ENCODE peak calls at places on chromosome 11, in seven cellular contexts. L is sigmoid colon, K is K562, E is suprapubic skin, O is HCT116, I is transverse colon, M is stomach. A is an unnamed sample.

GRCh38 chr11:100397401-100397800 is 289.7 kb upstream of the ARHGAP42 start:
- DNase-seq in L (no peak), K (no peak), E (no peak), O (no peak), I (no peak), M (no peak), A (no peak)

GRCh38 chr11:75198278-75198948 is 42.2 kb upstream of the TPBGL start:
- DNase-seq in L (peak), K (no peak), E (no peak), O (no peak), I (no peak), M (no peak), A (peak)

GRCh38 chr11:69198891-69199582 is 43.3 kb downstream of the SMIM38 start:
- DNase-seq in L (no peak), K (no peak), E (no peak), O (no peak), I (no peak), M (no peak), A (no peak)

GRCh38 chr11:107496011-107496410 is 38.4 kb upstream of the CWF19L2 start:
- DNase-seq in L (no peak), K (no peak), E (no peak), O (no peak), I (no peak), M (no peak), A (no peak)

GRCh38 chr11:63404536-63404935 is 35.0 kb downstream of the SLC22A9 start:
- DNase-seq in L (no peak), K (no peak), E (no peak), O (no peak), I (no peak), M (no peak), A (no peak)

GRCh38 chr11:88709567-88709966 is 356.2 kb downstream of the GRM5 start:
- DNase-seq in L (no peak), K (no peak), E (peak), O (no peak), I (no peak), M (no peak), A (no peak)

GRCh38 chr11:130561441-130561881 is 113.0 kb downstream of the ADAMTS15 start:
- DNase-seq in L (no peak), K (no peak), E (no peak), O (no peak), I (no peak), M (no peak), A (no peak)

GRCh38 chr11:18209058-18209457 is 27.5 kb downstream of the SAA4 start:
- DNase-seq in L (no peak), K (no peak), E (no peak), O (no peak), I (no peak), M (no peak), A (no peak)

GRCh38 chr11:17490232-17490631 is 13.6 kb upstream of the ABCC8 start:
- DNase-seq in L (no peak), K (no peak), E (no peak), O (no peak), I (no peak), M (no peak), A (no peak)

GRCh38 chr11:87002918-87003317 is 34.8 kb upstream of the TMEM135 start:
- DNase-seq in L (no peak), K (no peak), E (no peak), O (no peak), I (no peak), M (no peak), A (no peak)

GRCh38 chr11:3069425-3069824 is 12.2 kb upstream of the CARS1 start:
- DNase-seq in L (no peak), K (no peak), E (no peak), O (no peak), I (no peak), M (no peak), A (no peak)

GRCh38 chr11:44825058-44825795 is 98.5 kb downstream of the TSPAN18 start:
- DNase-seq in L (no peak), K (no peak), E (no peak), O (no peak), I (no peak), M (no peak), A (no peak)

GRCh38 chr11:134532176-134532920 is 120.3 kb upstream of the B3GAT1 start:
- DNase-seq in L (peak), K (no peak), E (peak), O (no peak), I (no peak), M (peak), A (no peak)

GRCh38 chr11:10322830-10323792 is 18.2 kb downstream of the ADM start:
- DNase-seq in L (peak), K (peak), E (peak), O (peak), I (peak), M (peak), A (peak)

GRCh38 chr11:13009476-13009920 is 382 bp downstream of the RASSF10 start:
- DNase-seq in L (no peak), K (no peak), E (no peak), O (no peak), I (no peak), M (no peak), A (no peak)

GRCh38 chr11:22433066-22433450 is 94.9 kb downstream of the SLC17A6 start:
- DNase-seq in L (no peak), K (no peak), E (no peak), O (no peak), I (no peak), M (no peak), A (no peak)

GRCh38 chr11:64318694-64319420 is 936 bp downstream of the PRDX5 start:
- DNase-seq in L (peak), K (peak), E (no peak), O (no peak), I (peak), M (no peak), A (no peak)

GRCh38 chr11:95149659-95150294 is 60.1 kb downstream of the ENDOD1 start:
- DNase-seq in L (peak), K (no peak), E (peak), O (peak), I (peak), M (peak), A (peak)

GRCh38 chr11:10751581-10751940 is 515 bp downstream of the CTR9 start:
- DNase-seq in L (no peak), K (peak), E (no peak), O (no peak), I (no peak), M (no peak), A (no peak)

GRCh38 chr11:17719028-17719939 is at the start of gene MYOD1:
- DNase-seq in L (peak), K (no peak), E (no peak), O (no peak), I (no peak), M (no peak), A (no peak)

GRCh38 chr11:61294717-61295595 is at the start of gene VWCE:
- DNase-seq in L (peak), K (no peak), E (peak), O (no peak), I (peak), M (peak), A (peak)

GRCh38 chr11:66857234-66857926 is 516 bp downstream of the LRFN4 start:
- DNase-seq in L (peak), K (no peak), E (peak), O (no peak), I (no peak), M (no peak), A (no peak)

GRCh38 chr11:15707971-15708370 is 593.2 kb downstream of the INSC start:
- DNase-seq in L (no peak), K (no peak), E (peak), O (no peak), I (peak), M (peak), A (peak)

GRCh38 chr11:66220566-66220935 is 47.9 kb upstream of the RAB1B start:
- DNase-seq in L (peak), K (no peak), E (no peak), O (no peak), I (no peak), M (no peak), A (no peak)

GRCh38 chr11:91041626-91042025 is 818.8 kb upstream of the CHORDC1 start:
- DNase-seq in L (no peak), K (no peak), E (no peak), O (no peak), I (no peak), M (no peak), A (no peak)
- TF ChIP-seq CTCF in L (no peak), K (no peak), E (no peak), O (no peak), I (no peak), M (no peak), A (no peak)

DNA sequence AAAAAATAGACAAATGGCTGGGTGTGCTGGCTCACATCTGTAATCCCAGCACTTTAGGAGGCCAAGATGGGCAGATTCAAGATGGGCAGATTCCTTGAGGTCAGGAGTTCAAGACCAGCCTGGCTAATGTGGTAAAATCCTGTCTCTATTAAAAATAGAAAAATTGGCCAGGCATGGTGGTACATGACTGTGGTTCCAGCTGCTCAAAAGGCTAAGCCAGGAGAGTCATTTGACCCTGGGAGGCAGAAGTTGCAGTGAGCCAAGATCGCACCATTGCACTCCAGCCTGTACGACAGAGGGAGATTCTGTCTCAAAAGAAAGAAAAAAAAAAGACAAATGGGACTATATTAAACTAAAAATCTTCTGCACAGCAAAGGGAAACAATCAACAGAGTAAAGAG is 55.4 kb downstream of the USP35 start:
- DNase-seq in L (no peak), K (no peak), E (no peak), O (no peak), I (no peak), M (no peak), A (no peak)
- TF ChIP-seq POLR2AphosphoS5 in L (no peak), K (no peak), E (no peak), O (no peak), I (no peak), M (no peak), A (no peak)

GRCh38 chr11:1919428-1920127 is at the start of gene TNNT3:
- DNase-seq in L (no peak), K (no peak), E (peak), O (no peak), I (no peak), M (no peak), A (no peak)

GRCh38 chr11:1916986-1917522 is 2.4 kb upstream of the TNNT3 start:
- DNase-seq in L (no peak), K (no peak), E (peak), O (no peak), I (no peak), M (no peak), A (no peak)

GRCh38 chr11:1918436-1919315 is 827 bp upstream of the TNNT3 start:
- DNase-seq in L (no peak), K (no peak), E (peak), O (no peak), I (no peak), M (no peak), A (no peak)

GRCh38 chr11:1916132-1916985 is 3.1 kb upstream of the TNNT3 start:
- DNase-seq in L (no peak), K (no peak), E (peak), O (no peak), I (no peak), M (no peak), A (no peak)

GRCh38 chr11:1917523-1918435 is 1.7 kb upstream of the TNNT3 start:
- DNase-seq in L (no peak), K (peak), E (peak), O (no peak), I (no peak), M (no peak), A (no peak)
- TF ChIP-seq POLR2A in L (no peak), K (no peak), E (no peak), O (no peak), I (no peak), M (no peak), A (no peak)

GRCh38 chr11:35404397-35404775 is 15.0 kb downstream of the SLC1A2 start:
- DNase-seq in L (no peak), K (peak), E (no peak), O (no peak), I (peak), M (peak), A (no peak)
- TF ChIP-seq CTCF in L (no peak), K (peak), E (peak), O (peak), I (peak), M (peak), A (no peak)

DNA sequence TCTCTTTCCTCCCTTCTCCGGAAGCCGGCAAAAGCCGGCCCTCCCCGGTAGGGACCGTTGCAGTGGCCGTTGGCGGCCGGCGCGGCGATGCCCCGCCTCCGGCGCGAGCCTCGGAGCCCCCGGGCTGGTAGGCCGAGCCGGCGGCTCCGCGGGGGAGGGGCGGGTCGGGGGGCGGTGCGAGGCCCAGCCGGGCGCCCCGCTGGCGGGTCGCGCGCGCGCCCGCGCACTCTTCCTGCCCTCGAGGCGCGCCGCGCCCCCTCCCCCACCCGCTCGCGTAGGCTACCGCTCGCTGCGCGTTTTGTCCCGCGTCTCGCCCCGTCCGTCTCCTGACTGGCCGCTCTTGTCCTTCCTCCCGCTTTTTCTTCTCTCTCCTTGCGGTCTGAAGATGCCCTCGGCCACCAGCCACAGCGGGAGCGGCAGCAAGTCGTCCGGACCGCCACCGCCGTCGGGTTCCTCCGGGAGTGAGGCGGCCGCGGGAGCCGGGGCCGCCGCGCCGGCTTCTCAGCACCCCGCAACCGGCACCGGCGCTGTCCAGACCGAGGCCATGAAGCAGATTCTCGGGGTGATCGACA is 591 bp downstream of the CAPRIN1 start:
- DNase-seq in L (peak), K (peak), E (peak), O (peak), I (peak), M (peak), A (peak)
- TF ChIP-seq POLR2AphosphoS5 in L (peak), K (peak), E (no peak), O (peak), I (peak), M (peak), A (peak)

GRCh38 chr11:110029714-110030113 is 63.5 kb upstream of the ZC3H12C start:
- DNase-seq in L (no peak), K (no peak), E (no peak), O (no peak), I (no peak), M (no peak), A (no peak)

GRCh38 chr11:110031171-110031570 is 62.0 kb upstream of the ZC3H12C start:
- DNase-seq in L (no peak), K (no peak), E (no peak), O (no peak), I (no peak), M (no peak), A (no peak)

GRCh38 chr11:110026823-110027626 is 66.2 kb upstream of the ZC3H12C start:
- DNase-seq in L (no peak), K (no peak), E (no peak), O (no peak), I (no peak), M (no peak), A (no peak)

GRCh38 chr11:110028904-110029303 is 64.3 kb upstream of the ZC3H12C start:
- DNase-seq in L (no peak), K (no peak), E (no peak), O (no peak), I (no peak), M (no peak), A (no peak)

GRCh38 chr11:110027627-110028371 is 65.4 kb upstream of the ZC3H12C start:
- DNase-seq in L (no peak), K (no peak), E (no peak), O (no peak), I (no peak), M (no peak), A (no peak)
- TF ChIP-seq POLR2A in L (no peak), K (no peak), E (no peak), O (no peak), I (no peak), M (no peak), A (no peak)

GRCh38 chr11:46724088-46724487 is 5.1 kb downstream of the F2 start:
- DNase-seq in L (no peak), K (no peak), E (no peak), O (no peak), I (no peak), M (no peak), A (no peak)

GRCh38 chr11:46726206-46726862 is 7.3 kb downstream of the F2 start:
- DNase-seq in L (no peak), K (no peak), E (no peak), O (no peak), I (no peak), M (no peak), A (no peak)

GRCh38 chr11:46727952-46728658 is 9.1 kb downstream of the F2 start:
- DNase-seq in L (no peak), K (no peak), E (no peak), O (no peak), I (no peak), M (no peak), A (no peak)

GRCh38 chr11:46723359-46723680 is 4.3 kb downstream of the F2 start:
- DNase-seq in L (no peak), K (no peak), E (no peak), O (no peak), I (no peak), M (no peak), A (no peak)

GRCh38 chr11:46725338-46726205 is 6.6 kb downstream of the F2 start:
- DNase-seq in L (no peak), K (no peak), E (no peak), O (no peak), I (no peak), M (no peak), A (no peak)
- TF ChIP-seq CTCF in L (no peak), K (no peak), E (no peak), O (no peak), I (no peak), M (no peak), A (no peak)

A was measured in prostate gland.